ENCODE peak calls at places on chromosomes 4 and X, in four cellular contexts. X is uterus, N is NCI-H2029 treated with DMSO at 0.1 percent for 48 hours, E is BJ. L is an unnamed sample.

GRCh38 chrX:65596270-65596669 is 61.7 kb upstream of the LAS1L start:
- DNase-seq in X (peak), N (no peak), E (no peak), L (peak)

GRCh38 chr4:140158234-140159030 is 4.4 kb upstream of the MAML3 start:
- DNase-seq in X (no peak), N (peak), E (no peak), L (no peak)

GRCh38 chr4:8050555-8051206 is 107.9 kb downstream of the ABLIM2 start:
- DNase-seq in X (peak), N (peak), E (no peak), L (peak)

GRCh38 chr4:139453041-139453370 is 915 bp upstream of the RAB33B start:
- DNase-seq in X (no peak), N (no peak), E (no peak), L (no peak)

GRCh38 chrX:112834016-112834855 is 6.4 kb downstream of the AMOT start:
- DNase-seq in X (no peak), N (no peak), E (peak), L (no peak)

GRCh38 chr4:7330811-7331681 is 103.7 kb downstream of the PSAPL1 start:
- DNase-seq in X (no peak), N (no peak), E (no peak), L (peak)

GRCh38 chrX:154712781-154713391 is 38.0 kb downstream of the GAB3 start:
- DNase-seq in X (no peak), N (no peak), E (no peak), L (no peak)

GRCh38 chrX:50629774-50630173 is 159.1 kb upstream of the DGKK start:
- DNase-seq in X (no peak), N (no peak), E (no peak), L (no peak)

GRCh38 chr4:63919636-63920365 is 489.4 kb downstream of the TECRL start:
- DNase-seq in X (no peak), N (no peak), E (no peak), L (no peak)

GRCh38 chr4:114649908-114650307 is 51.3 kb downstream of the UGT8 start:
- DNase-seq in X (no peak), N (no peak), E (no peak), L (no peak)

GRCh38 chr4:105058177-105058812 is 88.4 kb upstream of the TET2 start:
- DNase-seq in X (no peak), N (no peak), E (no peak), L (no peak)

GRCh38 chr4:54658321-54659093 is 750 bp downstream of the KIT start:
- DNase-seq in X (peak), N (no peak), E (no peak), L (peak)

GRCh38 chrX:31200430-31200829 is 128.6 kb upstream of the FTHL17 start:
- DNase-seq in X (no peak), N (no peak), E (no peak), L (no peak)

GRCh38 chr4:87521757-87522374 is 7.3 kb downstream of the SPARCL1 start:
- DNase-seq in X (no peak), N (peak), E (no peak), L (no peak)

GRCh38 chr4:161249779-161250440 is 913.9 kb downstream of the FSTL5 start:
- DNase-seq in X (no peak), N (no peak), E (no peak), L (no peak)

GRCh38 chrX:132615396-132616131 is 126.7 kb upstream of the MBNL3 start:
- DNase-seq in X (peak), N (no peak), E (no peak), L (no peak)

GRCh38 chrX:107700317-107700774 is 72.0 kb downstream of the PRPS1 start:
- DNase-seq in X (peak), N (no peak), E (no peak), L (peak)

GRCh38 chrX:9465380-9466114 is 689 bp downstream of the TBL1X start:
- DNase-seq in X (no peak), N (no peak), E (no peak), L (peak)

GRCh38 chr4:8148785-8149435 is 9.7 kb downstream of the ABLIM2 start:
- DNase-seq in X (no peak), N (no peak), E (no peak), L (no peak)

GRCh38 chrX:53284684-53285447 is 3.5 kb upstream of the IQSEC2 start:
- DNase-seq in X (peak), N (no peak), E (no peak), L (peak)